ENCODE peak calls at places on chromosome 5, in seven cellular contexts. One of them, this sample, is unnamed.

GRCh38 chr5:180090098-180090768 is 18.7 kb upstream of the RNF130 start:
- DNase-seq in left ventricle myocardium inferior: peak; percentile 77
- DNase-seq in H9: peak; percentile 95
- DNase-seq in foreskin keratinocyte: peak; percentile 48
- DNase-seq in A673: peak; percentile 75
- DNase-seq in right cardiac atrium: peak; percentile 75
- DNase-seq in cardiac muscle cell: peak; percentile 91
- DNase-seq in this sample: peak; percentile 69

GRCh38 chr5:112419050-112419595 is at the start of gene EPB41L4A:
- DNase-seq in left ventricle myocardium inferior: peak; percentile 50
- DNase-seq in H9: no peak
- DNase-seq in foreskin keratinocyte: peak; percentile 45
- DNase-seq in A673: peak; percentile 3
- DNase-seq in right cardiac atrium: peak; percentile 55
- DNase-seq in cardiac muscle cell: peak; percentile 73
- DNase-seq in this sample: peak; percentile 11

GRCh38 chr5:142186821-142187594 is 78.4 kb downstream of the NDFIP1 start:
- DNase-seq in left ventricle myocardium inferior: no peak
- DNase-seq in H9: no peak
- DNase-seq in foreskin keratinocyte: no peak
- DNase-seq in A673: no peak
- DNase-seq in right cardiac atrium: no peak
- DNase-seq in cardiac muscle cell: no peak
- DNase-seq in this sample: peak; percentile 68

GRCh38 chr5:87147441-87147840 is 120.2 kb upstream of the RASA1 start:
- DNase-seq in left ventricle myocardium inferior: no peak
- DNase-seq in H9: no peak
- DNase-seq in foreskin keratinocyte: no peak
- DNase-seq in A673: no peak
- DNase-seq in right cardiac atrium: no peak
- DNase-seq in cardiac muscle cell: no peak
- DNase-seq in this sample: no peak

GRCh38 chr5:171907731-171908343 is 98.6 kb downstream of the FBXW11 start:
- DNase-seq in left ventricle myocardium inferior: no peak
- DNase-seq in H9: peak; percentile 35
- DNase-seq in foreskin keratinocyte: peak; percentile 39
- DNase-seq in A673: peak; percentile 69
- DNase-seq in right cardiac atrium: no peak
- DNase-seq in cardiac muscle cell: peak; percentile 79
- DNase-seq in this sample: peak; percentile 62

GRCh38 chr5:169018980-169019379 is 282.0 kb downstream of the SLIT3 start:
- DNase-seq in left ventricle myocardium inferior: no peak
- DNase-seq in H9: no peak
- DNase-seq in foreskin keratinocyte: no peak
- DNase-seq in A673: no peak
- DNase-seq in right cardiac atrium: no peak
- DNase-seq in cardiac muscle cell: no peak
- DNase-seq in this sample: no peak

GRCh38 chr5:66232701-66233100 is 88.6 kb downstream of the SREK1 start:
- DNase-seq in left ventricle myocardium inferior: no peak
- DNase-seq in H9: peak; percentile 61
- DNase-seq in foreskin keratinocyte: peak; percentile 70
- DNase-seq in A673: no peak
- DNase-seq in right cardiac atrium: peak; percentile 15
- DNase-seq in cardiac muscle cell: peak; percentile 52
- DNase-seq in this sample: no peak

GRCh38 chr5:26388946-26389345 is 649.4 kb downstream of the CDH9 start:
- DNase-seq in left ventricle myocardium inferior: no peak
- DNase-seq in H9: no peak
- DNase-seq in foreskin keratinocyte: peak; percentile 18
- DNase-seq in A673: peak; percentile 63
- DNase-seq in right cardiac atrium: no peak
- DNase-seq in cardiac muscle cell: no peak
- DNase-seq in this sample: no peak

GRCh38 chr5:62097361-62097760 is 208.6 kb upstream of the KIF2A start:
- DNase-seq in left ventricle myocardium inferior: no peak
- DNase-seq in H9: no peak
- DNase-seq in foreskin keratinocyte: no peak
- DNase-seq in A673: no peak
- DNase-seq in right cardiac atrium: no peak
- DNase-seq in cardiac muscle cell: no peak
- DNase-seq in this sample: no peak

GRCh38 chr5:115895821-115896220 is 54.1 kb downstream of the AP3S1 start:
- DNase-seq in left ventricle myocardium inferior: no peak
- DNase-seq in H9: no peak
- DNase-seq in foreskin keratinocyte: peak; percentile 41
- DNase-seq in A673: no peak
- DNase-seq in right cardiac atrium: no peak
- DNase-seq in cardiac muscle cell: no peak
- DNase-seq in this sample: no peak

GRCh38 chr5:154826-155225 is 36.5 kb upstream of the LRRC14B start:
- DNase-seq in left ventricle myocardium inferior: no peak
- DNase-seq in H9: no peak
- DNase-seq in foreskin keratinocyte: no peak
- DNase-seq in A673: no peak
- DNase-seq in right cardiac atrium: no peak
- DNase-seq in cardiac muscle cell: no peak
- DNase-seq in this sample: no peak

GRCh38 chr5:2860101-2860500 is 108.6 kb upstream of the IRX2 start:
- DNase-seq in left ventricle myocardium inferior: no peak
- DNase-seq in H9: no peak
- DNase-seq in foreskin keratinocyte: no peak
- DNase-seq in A673: no peak
- DNase-seq in right cardiac atrium: no peak
- DNase-seq in cardiac muscle cell: no peak
- DNase-seq in this sample: no peak

GRCh38 chr5:56516034-56516433 is 282.9 kb upstream of the ANKRD55 start:
- DNase-seq in left ventricle myocardium inferior: no peak
- DNase-seq in H9: no peak
- DNase-seq in foreskin keratinocyte: peak; percentile 62
- DNase-seq in A673: no peak
- DNase-seq in right cardiac atrium: no peak
- DNase-seq in cardiac muscle cell: no peak
- DNase-seq in this sample: no peak

GRCh38 chr5:73834693-73835092 is 208.7 kb downstream of the ARHGEF28 start:
- DNase-seq in left ventricle myocardium inferior: no peak
- DNase-seq in H9: no peak
- DNase-seq in foreskin keratinocyte: no peak
- DNase-seq in A673: no peak
- DNase-seq in right cardiac atrium: no peak
- DNase-seq in cardiac muscle cell: no peak
- DNase-seq in this sample: no peak

GRCh38 chr5:60102961-60103683 is 209.6 kb upstream of the PDE4D start:
- DNase-seq in left ventricle myocardium inferior: no peak
- DNase-seq in H9: no peak
- DNase-seq in foreskin keratinocyte: peak; percentile 84
- DNase-seq in A673: peak; percentile 85
- DNase-seq in right cardiac atrium: no peak
- DNase-seq in cardiac muscle cell: no peak
- DNase-seq in this sample: no peak

GRCh38 chr5:80034962-80035821 is at the start of gene THBS4:
- DNase-seq in left ventricle myocardium inferior: peak; percentile 19
- DNase-seq in H9: peak; percentile 52
- DNase-seq in foreskin keratinocyte: no peak
- DNase-seq in A673: no peak
- DNase-seq in right cardiac atrium: no peak
- DNase-seq in cardiac muscle cell: peak; percentile 40
- DNase-seq in this sample: no peak
- H3K27me3 ChIP-seq in left ventricle myocardium inferior: peaks cover 47% of the 10 kb centered on the region
- H3K27me3 ChIP-seq in H9: peaks cover 16% of the 10 kb centered on the region
- H3K27me3 ChIP-seq in foreskin keratinocyte: peaks cover 79% of the 10 kb centered on the region
- H3K27me3 ChIP-seq in A673: peaks cover 95% of the 10 kb centered on the region
- H3K27me3 ChIP-seq in right cardiac atrium: no peaks in the 10 kb centered on the region
- H3K27me3 ChIP-seq in cardiac muscle cell: peaks cover 59% of the 10 kb centered on the region
- H3K27me3 ChIP-seq in this sample: peaks cover 75% of the 10 kb centered on the region

DNA sequence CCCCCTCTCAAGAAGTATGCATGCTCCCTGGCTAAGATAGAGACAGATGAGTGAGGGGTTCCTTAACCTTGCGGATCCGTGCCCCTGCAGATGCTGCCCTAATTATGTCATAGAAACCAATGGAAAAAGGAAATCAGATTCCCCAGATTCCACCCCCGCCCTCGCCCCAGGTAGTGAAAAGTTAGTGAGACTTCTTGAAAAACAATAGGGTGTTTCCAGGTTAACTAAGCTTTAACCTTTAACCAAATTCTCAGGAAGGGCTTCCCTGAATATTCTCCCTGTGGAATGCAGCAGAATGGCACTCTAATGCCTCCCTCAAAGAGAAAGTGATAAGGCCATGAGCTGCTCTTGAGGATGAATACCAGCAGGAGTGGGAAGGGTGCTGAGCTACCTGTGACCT is 116.0 kb upstream of the RANBP3L start:
- DNase-seq in left ventricle myocardium inferior: no peak
- DNase-seq in H9: peak; percentile 80
- DNase-seq in foreskin keratinocyte: no peak
- DNase-seq in A673: no peak
- DNase-seq in right cardiac atrium: no peak
- DNase-seq in cardiac muscle cell: peak; percentile 39
- DNase-seq in this sample: no peak
- H3K27me3 ChIP-seq in left ventricle myocardium inferior: no peaks in the 10 kb centered on the region
- H3K27me3 ChIP-seq in H9: peaks cover 21% of the 10 kb centered on the region
- H3K27me3 ChIP-seq in foreskin keratinocyte: no peaks in the 10 kb centered on the region
- H3K27me3 ChIP-seq in A673: no peaks in the 10 kb centered on the region
- H3K27me3 ChIP-seq in right cardiac atrium: no peaks in the 10 kb centered on the region
- H3K27me3 ChIP-seq in cardiac muscle cell: no peaks in the 10 kb centered on the region
- H3K27me3 ChIP-seq in this sample: no peaks in the 10 kb centered on the region

GRCh38 chr5:1383886-1384401 is 39.0 kb upstream of the CLPTM1L start:
- DNase-seq in left ventricle myocardium inferior: peak; percentile 28
- DNase-seq in H9: no peak
- DNase-seq in foreskin keratinocyte: no peak
- DNase-seq in A673: no peak
- DNase-seq in right cardiac atrium: no peak
- DNase-seq in cardiac muscle cell: peak; percentile 41
- DNase-seq in this sample: no peak
- H3K27me3 ChIP-seq in left ventricle myocardium inferior: peaks cover 61% of the 10 kb centered on the region
- H3K27me3 ChIP-seq in H9: peaks cover 7% of the 10 kb centered on the region
- H3K27me3 ChIP-seq in foreskin keratinocyte: peaks cover 21% of the 10 kb centered on the region
- H3K27me3 ChIP-seq in A673: peaks cover 28% of the 10 kb centered on the region
- H3K27me3 ChIP-seq in right cardiac atrium: no peaks in the 10 kb centered on the region
- H3K27me3 ChIP-seq in cardiac muscle cell: peaks cover 47% of the 10 kb centered on the region
- H3K27me3 ChIP-seq in this sample: peaks cover 50% of the 10 kb centered on the region

GRCh38 chr5:173396311-173396993 is 68.2 kb upstream of the STC2 start:
- DNase-seq in left ventricle myocardium inferior: no peak
- DNase-seq in H9: peak; percentile 76
- DNase-seq in foreskin keratinocyte: no peak
- DNase-seq in A673: peak; percentile 24
- DNase-seq in right cardiac atrium: no peak
- DNase-seq in cardiac muscle cell: peak; percentile 18
- DNase-seq in this sample: peak; percentile 33

GRCh38 chr5:173392172-173392571 is 64.0 kb upstream of the STC2 start:
- DNase-seq in left ventricle myocardium inferior: no peak
- DNase-seq in H9: no peak
- DNase-seq in foreskin keratinocyte: no peak
- DNase-seq in A673: no peak
- DNase-seq in right cardiac atrium: no peak
- DNase-seq in cardiac muscle cell: no peak
- DNase-seq in this sample: no peak

GRCh38 chr5:173395257-173395932 is 67.2 kb upstream of the STC2 start:
- DNase-seq in left ventricle myocardium inferior: no peak
- DNase-seq in H9: peak; percentile 36
- DNase-seq in foreskin keratinocyte: peak; percentile 32
- DNase-seq in A673: peak; percentile 2
- DNase-seq in right cardiac atrium: no peak
- DNase-seq in cardiac muscle cell: peak; percentile 7
- DNase-seq in this sample: no peak

GRCh38 chr5:173395933-173396308 is 67.7 kb upstream of the STC2 start:
- DNase-seq in left ventricle myocardium inferior: no peak
- DNase-seq in H9: no peak
- DNase-seq in foreskin keratinocyte: no peak
- DNase-seq in A673: no peak
- DNase-seq in right cardiac atrium: no peak
- DNase-seq in cardiac muscle cell: peak; percentile 4
- DNase-seq in this sample: no peak

GRCh38 chr5:173394701-173395100 is 66.5 kb upstream of the STC2 start:
- DNase-seq in left ventricle myocardium inferior: no peak
- DNase-seq in H9: no peak
- DNase-seq in foreskin keratinocyte: no peak
- DNase-seq in A673: no peak
- DNase-seq in right cardiac atrium: no peak
- DNase-seq in cardiac muscle cell: no peak
- DNase-seq in this sample: no peak
- H3K27me3 ChIP-seq in left ventricle myocardium inferior: no peaks in the 10 kb centered on the region
- H3K27me3 ChIP-seq in H9: no peaks in the 10 kb centered on the region
- H3K27me3 ChIP-seq in foreskin keratinocyte: peaks cover 3% of the 10 kb centered on the region
- H3K27me3 ChIP-seq in A673: peaks cover 3% of the 10 kb centered on the region
- H3K27me3 ChIP-seq in right cardiac atrium: no peaks in the 10 kb centered on the region
- H3K27me3 ChIP-seq in cardiac muscle cell: no peaks in the 10 kb centered on the region
- H3K27me3 ChIP-seq in this sample: peaks cover 9% of the 10 kb centered on the region

DNA sequence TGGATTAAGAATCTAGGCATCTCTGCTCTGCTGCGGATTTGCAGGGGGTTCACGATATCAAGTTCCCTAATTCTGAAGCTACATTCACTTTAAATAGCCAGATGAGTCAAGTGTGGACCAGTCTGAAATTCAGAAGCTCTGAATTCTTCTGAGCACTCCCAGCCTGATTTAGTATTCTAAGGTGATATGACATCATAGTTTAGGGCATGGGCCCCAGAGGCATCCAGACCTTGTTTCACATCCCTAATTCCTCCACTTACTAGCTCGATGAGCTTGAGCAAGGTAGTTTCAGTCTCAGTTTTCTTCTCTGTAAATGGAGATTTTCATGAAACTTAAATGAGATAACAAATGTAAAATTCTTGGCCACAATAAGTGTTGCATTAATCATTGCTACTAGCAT is 65.2 kb downstream of the TMEM167A start:
- DNase-seq in left ventricle myocardium inferior: no peak
- DNase-seq in H9: no peak
- DNase-seq in foreskin keratinocyte: peak; percentile 32
- DNase-seq in A673: no peak
- DNase-seq in right cardiac atrium: no peak
- DNase-seq in cardiac muscle cell: no peak
- DNase-seq in this sample: no peak
- H3K27me3 ChIP-seq in left ventricle myocardium inferior: no peaks in the 10 kb centered on the region
- H3K27me3 ChIP-seq in H9: no peaks in the 10 kb centered on the region
- H3K27me3 ChIP-seq in foreskin keratinocyte: no peaks in the 10 kb centered on the region
- H3K27me3 ChIP-seq in A673: no peaks in the 10 kb centered on the region
- H3K27me3 ChIP-seq in right cardiac atrium: no peaks in the 10 kb centered on the region
- H3K27me3 ChIP-seq in cardiac muscle cell: no peaks in the 10 kb centered on the region
- H3K27me3 ChIP-seq in this sample: no peaks in the 10 kb centered on the region